ENCODE peak calls at places on chromosomes 3 and 15, in four cellular contexts. Z is endodermal cell, V is uterus, P is IMR-90. A is an unnamed sample.

GRCh38 chr15:85179700-85180099 is 198.0 kb downstream of the PDE8A start:
- DNase-seq in P (no peak), Z (no peak), V (no peak), A (no peak)

GRCh38 chr3:121836069-121836468 is 1.1 kb downstream of the EAF2 start:
- DNase-seq in P (no peak), Z (no peak), V (no peak), A (no peak)

GRCh38 chr15:40506964-40507571 is 36.3 kb downstream of the CHST14 start:
- DNase-seq in P (peak; percentile 64), V (peak; percentile 80), Z (peak; percentile 94), A (peak; percentile 89)

GRCh38 chr3:196528639-196529233 is 13.6 kb upstream of the SMCO1 start:
- DNase-seq in V (peak; percentile 68), Z (peak; percentile 94), P (peak; percentile 26), A (peak; percentile 75)

GRCh38 chr15:73683624-73684536 is at the start of gene CD276:
- DNase-seq in V (peak; percentile 75), P (peak; percentile 64), Z (peak; percentile 91), A (peak; percentile 89)

GRCh38 chr3:181279239-181279565 is 289.7 kb upstream of the DNAJC19 start:
- DNase-seq in V (no peak), Z (no peak), P (no peak), A (no peak)

GRCh38 chr3:173399001-173399400 is 1.5 kb downstream of the NLGN1 start:
- DNase-seq in P (no peak), V (no peak), Z (no peak), A (no peak)

GRCh38 chr15:36755341-36755740 is 175.9 kb downstream of the CDIN1 start:
- DNase-seq in P (no peak), Z (no peak), V (no peak), A (no peak)

GRCh38 chr3:111636506-111636905 is 41.4 kb upstream of the ZBED2 start:
- DNase-seq in P (peak; percentile 33), Z (peak; percentile 48), V (no peak), A (no peak)

GRCh38 chr3:119550090-119550910 is 9.1 kb downstream of the CD80 start:
- DNase-seq in V (no peak), Z (no peak), P (no peak), A (no peak)

GRCh38 chr3:119555309-119555735 is 4.1 kb downstream of the CD80 start:
- DNase-seq in Z (no peak), V (no peak), P (no peak), A (peak; percentile 68)

GRCh38 chr3:119555929-119556328 is 3.5 kb downstream of the CD80 start:
- DNase-seq in P (no peak), V (no peak), Z (no peak), A (no peak)

GRCh38 chr3:119557192-119557873 is 2.1 kb downstream of the CD80 start:
- DNase-seq in Z (no peak), P (no peak), V (no peak), A (no peak)

DNA sequence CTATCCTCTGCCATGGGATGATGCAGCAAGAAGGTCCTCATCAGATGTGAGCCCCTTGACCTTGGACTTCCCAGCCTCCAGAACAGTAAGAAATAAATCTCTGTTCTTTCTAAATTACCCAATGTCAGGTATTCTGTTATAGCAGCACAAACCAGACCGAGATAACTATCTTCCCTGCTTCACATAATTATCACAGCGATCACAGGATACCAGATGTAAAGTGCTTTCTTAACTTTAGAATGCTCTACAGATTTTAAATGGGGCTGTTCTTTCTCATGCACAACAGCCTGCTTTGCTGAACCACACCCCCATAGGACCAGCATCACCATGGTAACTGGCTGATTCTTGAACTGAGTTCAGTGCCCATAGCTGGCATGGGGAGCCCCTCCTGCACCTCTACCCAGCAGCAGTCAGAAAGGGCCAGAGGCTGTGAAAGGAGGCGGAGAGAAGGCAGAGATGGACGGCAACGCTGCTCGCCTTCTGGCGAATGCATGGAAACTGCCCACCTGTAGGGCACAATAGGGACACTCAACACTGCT is 7.8 kb downstream of the CD80 start:
- DNase-seq in V (no peak), Z (no peak), P (no peak), A (no peak)
- H3K27ac ChIP-seq in V (no peak overlapping the region), Z (no peak overlapping the region), P (no peak overlapping the region), A (no peak overlapping the region)

GRCh38 chr3:131729561-131729960 is 226.8 kb upstream of the MRPL3 start:
- DNase-seq in V (no peak), Z (no peak), P (no peak), A (no peak)
- H3K27ac ChIP-seq in V (no peak overlapping the region), Z (no peak overlapping the region), P (no peak overlapping the region), A (no peak overlapping the region)

GRCh38 chr15:76139368-76140068 is 79.7 kb downstream of the TMEM266 start:
- DNase-seq in P (peak; percentile 66), Z (peak; percentile 97), V (peak; percentile 53), A (peak; percentile 80)
- H3K27ac ChIP-seq in P (no peak overlapping the region), Z (no peak overlapping the region), V (no peak overlapping the region), A (no peak overlapping the region)

GRCh38 chr15:88568589-88568988 is 22.1 kb upstream of the DET1 start:
- DNase-seq in V (no peak), Z (no peak), P (no peak), A (no peak)
- H3K27ac ChIP-seq in V (no peak overlapping the region), Z (no peak overlapping the region), P (no peak overlapping the region), A (no peak overlapping the region)

A was measured in aorta.